ENCODE peak calls at places on chromosomes 13 and 19, in five cellular contexts. R is K562, K is ovary, N is activated B cell treated with CpG ODN at 0.5 μM for 24 hours, J is brain microvascular endothelial cell. G is an unnamed sample.

GRCh38 chr13:21164631-21165030 is 11.7 kb downstream of the SKA3 start:
- DNase-seq in J (no peak), K (no peak), N (no peak), R (no peak), G (no peak)

GRCh38 chr19:3119782-3120380 is 16.0 kb upstream of the GNA15 start:
- DNase-seq in R (no peak), J (no peak), N (no peak), K (no peak), G (no peak)

GRCh38 chr13:28347456-28348371 is 147.2 kb downstream of the FLT1 start:
- DNase-seq in R (peak; percentile 13), N (no peak), K (no peak), J (peak; percentile 46), G (no peak)

GRCh38 chr13:111328111-111328802 is 7.8 kb downstream of the TEX29 start:
- DNase-seq in R (no peak), N (no peak), J (no peak), K (no peak), G (no peak)

GRCh38 chr19:2231621-2232221 is 4.4 kb downstream of the PLEKHJ1 start:
- DNase-seq in R (no peak), J (no peak), N (no peak), K (no peak), G (no peak)

GRCh38 chr13:48624016-48624415 is 29.7 kb upstream of the CYSLTR2 start:
- DNase-seq in N (no peak), K (no peak), J (no peak), R (no peak), G (no peak)

GRCh38 chr13:114318624-114319023 is 4.3 kb downstream of the CHAMP1 start:
- DNase-seq in N (no peak), J (no peak), K (no peak), R (no peak), G (no peak)

GRCh38 chr19:36032251-36033104 is at the start of gene CLIP3:
- DNase-seq in J (peak; percentile 44), K (peak; percentile 87), R (peak; percentile 39), N (no peak), G (peak; percentile 81)

GRCh38 chr19:46181386-46181774 is 33.3 kb downstream of the IGFL2 start:
- DNase-seq in N (no peak), K (no peak), J (no peak), R (no peak), G (no peak)

GRCh38 chr19:39474139-39474620 is 6.5 kb upstream of the TIMM50 start:
- DNase-seq in R (peak; percentile 69), J (peak; percentile 18), N (peak; percentile 71), K (peak; percentile 69), G (peak; percentile 72)

GRCh38 chr19:11227201-11227886 is 12.1 kb upstream of the ANGPTL8 start:
- DNase-seq in N (no peak), K (no peak), J (no peak), R (peak; percentile 91), G (no peak)

GRCh38 chr19:42505066-42505465 is 23.2 kb downstream of the CEACAM1 start:
- DNase-seq in R (no peak), N (no peak), K (no peak), J (no peak), G (no peak)

GRCh38 chr19:19662866-19663291 is 597 bp downstream of the ATP13A1 start:
- DNase-seq in N (no peak), R (no peak), J (no peak), K (no peak), G (no peak)

GRCh38 chr13:111598751-111599150 is 278.3 kb downstream of the TEX29 start:
- DNase-seq in J (no peak), K (no peak), R (no peak), N (no peak), G (no peak)

GRCh38 chr13:28379371-28380083 is 115.4 kb downstream of the FLT1 start:
- DNase-seq in N (no peak), K (no peak), J (no peak), R (no peak), G (no peak)

GRCh38 chr19:55254625-55254977 is 4.2 kb downstream of the PPP6R1 start:
- DNase-seq in J (no peak), R (no peak), N (no peak), K (no peak), G (no peak)

GRCh38 chr19:50402544-50403301 is 16.0 kb upstream of the SPIB start:
- DNase-seq in R (no peak), J (no peak), K (no peak), N (no peak), G (no peak)

GRCh38 chr13:73598021-73598712 is 536.0 kb downstream of the KLF12 start:
- DNase-seq in J (peak; percentile 65), R (no peak), K (no peak), N (no peak), G (no peak)

GRCh38 chr13:69524459-69525155 is 583.0 kb upstream of the ATXN8OS start:
- DNase-seq in N (no peak), J (no peak), R (no peak), K (no peak), G (no peak)

DNA sequence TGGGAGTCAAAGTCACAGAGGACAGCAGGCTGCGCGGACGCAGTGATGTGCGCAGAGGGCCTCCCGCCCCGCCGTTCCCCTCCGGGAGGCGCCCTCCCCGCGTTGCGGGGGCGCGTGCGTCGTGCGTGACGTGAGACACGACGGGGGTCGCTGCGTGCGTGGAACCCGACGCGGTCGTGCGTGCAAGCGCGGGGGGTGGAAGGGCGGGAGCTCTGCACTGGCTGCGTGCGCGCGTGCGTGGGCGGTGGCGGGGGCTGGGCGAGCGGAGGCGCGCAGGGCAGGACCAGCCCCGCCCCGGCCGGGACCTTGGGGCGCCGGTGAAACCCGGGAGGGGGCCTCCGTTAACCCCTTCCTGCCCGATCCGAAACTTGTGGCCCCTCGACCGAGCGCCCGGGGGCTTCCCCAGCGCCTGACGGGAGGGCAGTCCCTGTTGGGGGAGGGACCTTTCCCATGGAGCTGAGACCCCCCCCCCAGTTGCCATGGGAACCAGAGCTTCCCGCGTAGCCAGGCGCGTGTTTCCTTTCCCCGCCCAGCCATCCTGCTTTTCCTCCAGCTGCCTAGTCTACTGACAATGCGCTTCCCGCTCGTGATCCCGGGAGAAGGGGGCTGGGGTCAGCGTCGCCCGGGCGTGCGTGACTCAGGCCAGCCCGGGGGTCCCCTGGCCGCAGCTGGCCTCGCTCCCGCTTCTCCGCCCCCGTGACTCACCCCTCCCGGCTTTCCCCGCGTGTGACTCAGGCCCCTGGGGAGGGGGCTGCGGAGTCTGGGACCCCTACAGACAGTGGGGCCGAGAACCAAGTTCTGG is 7.3 kb upstream of the HOOK2 start:
- DNase-seq in J (peak; percentile 65), R (peak; percentile 84), N (peak; percentile 89), K (peak; percentile 96), G (peak; percentile 82)
- TF ChIP-seq CTCF in J (no peak), R (peak; percentile 32), N (no peak), K (no peak), G (peak; percentile 7)

DNA sequence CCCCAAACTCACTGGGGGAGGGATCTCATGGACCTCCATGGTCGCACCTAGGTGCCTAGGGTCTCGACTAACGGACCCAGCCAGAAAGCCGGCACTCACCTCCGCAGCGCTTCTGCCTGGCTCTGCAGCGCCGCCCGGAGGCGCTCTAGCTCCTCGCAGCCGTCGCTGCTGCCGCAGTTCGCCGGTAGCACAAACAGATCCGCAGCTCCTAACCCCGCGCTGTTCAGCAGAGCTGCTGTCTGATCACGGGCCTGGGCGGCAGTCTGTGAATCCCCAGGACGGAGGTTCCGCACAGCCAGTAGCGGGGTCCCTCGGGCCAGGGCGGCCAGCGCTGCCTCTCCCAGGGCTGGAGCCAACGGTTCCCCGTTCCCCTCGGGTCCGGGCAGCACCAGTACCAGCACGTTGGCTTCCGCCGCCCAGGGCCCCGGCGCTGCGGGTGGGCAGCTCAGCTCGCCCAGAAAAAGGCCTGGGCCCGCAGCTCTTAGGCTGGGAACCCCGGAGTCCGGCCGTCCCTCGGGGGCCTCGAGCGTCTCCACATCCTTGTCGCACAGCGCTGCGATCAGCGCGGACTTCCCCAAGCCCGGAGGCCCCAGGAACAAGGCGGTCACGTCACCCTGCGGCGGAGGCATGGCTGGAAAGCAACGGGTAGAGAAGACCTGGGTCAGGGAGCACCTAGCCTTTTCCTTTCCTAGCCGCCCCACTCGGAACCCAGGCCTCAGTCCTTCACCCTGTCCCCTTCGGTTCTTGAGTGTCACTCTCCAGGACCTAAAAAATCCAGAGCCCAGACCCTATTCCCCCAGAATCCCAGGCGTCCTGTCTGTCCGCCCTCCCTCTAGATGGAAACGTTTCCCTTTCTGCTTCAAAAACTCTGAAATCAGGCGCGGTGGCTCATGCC is 977 bp downstream of the IRGQ start:
- DNase-seq in R (peak; percentile 47), N (peak; percentile 57), K (peak; percentile 65), J (peak; percentile 45), G (peak; percentile 65)
- TF ChIP-seq CTCF in R (peak; percentile 89), N (no peak), K (no peak), J (peak; percentile 99), G (peak; percentile 99)

GRCh38 chr13:102399791-102400618 is 1.8 kb downstream of the FGF14 start:
- DNase-seq in N (no peak), K (no peak), R (no peak), J (no peak), G (peak; percentile 32)

GRCh38 chr13:102392810-102393209 is 9.0 kb downstream of the FGF14 start:
- DNase-seq in K (no peak), N (no peak), R (no peak), J (no peak), G (no peak)

GRCh38 chr13:102395174-102395573 is 6.7 kb downstream of the FGF14 start:
- DNase-seq in R (no peak), K (no peak), N (no peak), J (no peak), G (no peak)

GRCh38 chr13:102395939-102396338 is 5.9 kb downstream of the FGF14 start:
- DNase-seq in N (no peak), R (no peak), J (no peak), K (no peak), G (no peak)

GRCh38 chr13:102394158-102395053 is 7.4 kb downstream of the FGF14 start:
- DNase-seq in N (peak; percentile 88), J (peak; percentile 45), R (peak; percentile 72), K (peak; percentile 96), G (peak; percentile 97)
- TF ChIP-seq CTCF in N (no peak), J (peak; percentile 48), R (no peak), K (no peak), G (peak; percentile 53)

GRCh38 chr13:83937579-83937978 is 55.3 kb upstream of the SLITRK1 start:
- DNase-seq in N (no peak), K (no peak), R (no peak), J (no peak), G (no peak)

GRCh38 chr13:83941669-83942335 is 59.5 kb upstream of the SLITRK1 start:
- DNase-seq in J (no peak), R (no peak), K (no peak), N (no peak), G (no peak)

GRCh38 chr13:83935566-83935965 is 53.3 kb upstream of the SLITRK1 start:
- DNase-seq in R (no peak), J (no peak), N (no peak), K (no peak), G (no peak)

GRCh38 chr13:83943530-83944279 is 61.4 kb upstream of the SLITRK1 start:
- DNase-seq in J (no peak), K (no peak), N (no peak), R (no peak), G (no peak)

GRCh38 chr13:83940742-83941141 is 58.5 kb upstream of the SLITRK1 start:
- DNase-seq in N (no peak), K (no peak), J (no peak), R (no peak), G (no peak)
- TF ChIP-seq CTCF in N (no peak), K (no peak), J (no peak), R (no peak), G (no peak)

G was measured in GM10248.